ENCODE peak calls at places on chromosomes 16 and 17, in four cellular contexts. P is mesendoderm, V is IMR-90, O is H9. M is an unnamed sample.

GRCh38 chr17:82662711-82663261 is 14.5 kb upstream of the WDR45B start:
- DNase-seq in O (no peak), P (no peak), V (no peak), M (no peak)

GRCh38 chr17:36475346-36475970 is 11.0 kb upstream of the ZNHIT3 start:
- DNase-seq in V (no peak), O (no peak), P (no peak), M (no peak)

GRCh38 chr16:78677332-78677731 is 577.9 kb downstream of the WWOX start:
- DNase-seq in P (no peak), O (no peak), V (no peak), M (no peak)

GRCh38 chr16:47375423-47375822 is 85.4 kb downstream of the ITFG1 start:
- DNase-seq in P (peak; percentile 51), O (no peak), V (peak; percentile 28), M (no peak)

GRCh38 chr16:85200471-85201278 is 88.4 kb upstream of the CIBAR2 start:
- DNase-seq in O (no peak), V (no peak), P (no peak), M (no peak)

GRCh38 chr16:28163699-28164584 is 47.8 kb downstream of the XPO6 start:
- DNase-seq in O (no peak), V (peak; percentile 73), P (peak; percentile 44), M (no peak)

GRCh38 chr17:50103941-50104340 is 8.8 kb downstream of the PDK2 start:
- DNase-seq in V (no peak), P (no peak), O (no peak), M (no peak)

GRCh38 chr17:65027305-65027704 is 29.2 kb downstream of the GNA13 start:
- DNase-seq in V (peak; percentile 83), P (peak; percentile 81), O (peak; percentile 63), M (no peak)

GRCh38 chr16:78100162-78100467 is 661 bp downstream of the WWOX start:
- DNase-seq in O (no peak), V (no peak), P (no peak), M (no peak)

GRCh38 chr16:14608604-14609003 is 21.5 kb downstream of the PARN start:
- DNase-seq in O (no peak), V (no peak), P (no peak), M (no peak)

GRCh38 chr17:81109957-81110356 is 55.4 kb upstream of the PVALEF start:
- DNase-seq in P (no peak), O (no peak), V (no peak), M (no peak)

GRCh38 chr17:35807371-35808144 is 1.7 kb upstream of the TAF15 start:
- DNase-seq in O (no peak), P (no peak), V (peak; percentile 74), M (no peak)

GRCh38 chr17:80377798-80378197 is 37.2 kb upstream of the ENDOV start:
- DNase-seq in O (no peak), V (no peak), P (no peak), M (no peak)

GRCh38 chr17:75637561-75637960 is 4.3 kb downstream of the SMIM5 start:
- DNase-seq in V (no peak), P (no peak), O (no peak), M (no peak)

GRCh38 chr16:53745126-53745525 is 41.2 kb downstream of the FTO start:
- DNase-seq in O (no peak), V (no peak), P (peak; percentile 29), M (no peak)

GRCh38 chr17:49230636-49231562 is at the start of gene PHOSPHO1:
- DNase-seq in O (peak; percentile 96), V (peak; percentile 76), P (peak; percentile 93), M (peak; percentile 87)

GRCh38 chr16:12011565-12011964 is 35.0 kb downstream of the SNX29 start:
- DNase-seq in O (no peak), V (no peak), P (no peak), M (no peak)

GRCh38 chr16:78007121-78007520 is 15.2 kb upstream of the CLEC3A start:
- DNase-seq in O (no peak), P (no peak), V (no peak), M (no peak)

GRCh38 chr16:90043526-90043925 is 24.3 kb upstream of the DBNDD1 start:
- DNase-seq in V (no peak), O (no peak), P (no peak), M (no peak)

GRCh38 chr16:11833951-11834695 is 17.2 kb downstream of the RSL1D1 start:
- DNase-seq in O (no peak), P (no peak), V (peak; percentile 90), M (no peak)

GRCh38 chr16:85465328-85466307 is 147.5 kb upstream of the GSE1 start:
- DNase-seq in V (peak; percentile 76), P (no peak), O (no peak), M (no peak)

GRCh38 chr16:4801051-4801961 is 1.1 kb downstream of the ROGDI start:
- DNase-seq in P (no peak), O (no peak), V (no peak), M (no peak)

GRCh38 chr16:19878760-19879159 is 5.9 kb downstream of the GPRC5B start:
- DNase-seq in V (no peak), P (no peak), O (no peak), M (no peak)

GRCh38 chr16:19875900-19876299 is 8.7 kb downstream of the GPRC5B start:
- DNase-seq in O (no peak), P (no peak), V (no peak), M (no peak)

GRCh38 chr16:19874026-19874425 is 10.6 kb downstream of the GPRC5B start:
- DNase-seq in P (no peak), O (no peak), V (no peak), M (no peak)

GRCh38 chr16:19874816-19875546 is 9.7 kb downstream of the GPRC5B start:
- DNase-seq in O (no peak), V (no peak), P (no peak), M (no peak)

GRCh38 chr16:19876501-19877059 is 8.1 kb downstream of the GPRC5B start:
- DNase-seq in V (no peak), O (peak; percentile 52), P (peak; percentile 53), M (no peak)
- H2BK5ac ChIP-seq in V (no peak overlapping the region), O (no peak overlapping the region), P (no peak overlapping the region), M (no peak overlapping the region)

DNA sequence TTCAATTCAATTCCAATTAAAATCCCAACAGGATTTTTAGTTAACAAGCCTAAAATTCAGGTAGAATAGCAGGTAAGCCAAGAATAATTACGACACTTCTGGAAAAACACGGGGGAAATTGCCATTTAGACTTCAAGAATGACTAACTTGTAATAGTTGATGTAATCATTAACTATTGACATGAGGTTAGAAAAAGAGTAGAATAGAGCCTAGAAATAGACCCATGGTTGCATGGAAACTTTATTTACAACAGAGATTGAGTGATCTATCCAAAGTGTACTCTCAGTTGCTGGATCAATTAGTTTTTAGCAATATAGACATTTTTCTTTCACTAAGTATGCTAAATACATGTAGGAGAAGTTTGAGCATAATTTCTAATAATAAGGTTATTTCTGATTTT is 3.6 kb upstream of the SLC13A5 start:
- DNase-seq in P (no peak), O (no peak), V (no peak), M (no peak)
- H3K4me1 ChIP-seq in P (no peaks in the 10 kb centered on the region), O (peaks cover 2% of the 10 kb centered on the region), V (no peaks in the 10 kb centered on the region), M (peaks cover 9% of the 10 kb centered on the region)

DNA sequence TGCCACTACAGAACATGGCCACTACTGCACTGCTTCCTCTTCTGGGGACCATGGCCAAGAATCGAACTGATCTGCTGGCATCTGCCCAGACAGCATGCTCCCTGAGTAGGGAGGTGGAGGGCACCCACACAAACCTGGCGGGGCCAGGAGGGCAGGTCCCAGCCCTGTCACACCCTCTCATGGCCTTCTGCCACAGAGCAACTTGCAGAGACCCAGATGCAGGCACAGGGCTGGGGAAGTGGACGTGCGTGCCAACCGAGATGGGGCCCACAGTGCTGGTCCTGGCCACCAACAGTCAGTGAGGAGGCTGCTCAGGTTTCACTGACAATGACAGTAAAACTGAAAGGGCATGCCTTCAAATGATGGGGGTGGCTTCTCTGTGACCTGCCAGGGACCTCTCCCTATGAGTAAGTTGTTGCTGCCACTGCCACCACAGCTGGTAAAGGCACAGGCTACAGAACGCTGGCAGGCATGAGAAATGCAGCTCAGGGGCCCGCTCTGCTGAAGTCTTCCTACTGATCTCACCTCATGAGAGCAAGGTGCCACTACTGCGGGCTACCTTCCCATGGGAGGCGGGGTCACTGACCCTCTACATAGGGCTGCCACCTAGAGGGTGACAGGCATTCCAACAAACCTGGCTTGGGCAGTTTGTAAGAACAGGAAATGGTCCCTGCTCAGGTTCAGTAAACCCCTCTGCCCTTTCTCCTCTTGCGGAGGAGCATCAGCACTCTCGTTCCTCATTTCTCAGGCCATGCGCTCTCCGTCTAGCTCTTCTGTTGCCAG is 15.5 kb downstream of the HIC1 start:
- DNase-seq in V (no peak), P (peak; percentile 77), O (peak; percentile 86), M (no peak)
- H2BK5ac ChIP-seq in V (peak overlapping the region; percentile 94), P (no peak overlapping the region), O (no peak overlapping the region), M (no peak overlapping the region)

GRCh38 chr16:75532791-75533190 is 3.1 kb downstream of the CHST5 start:
- DNase-seq in O (no peak), P (no peak), V (no peak), M (no peak)

GRCh38 chr16:75534560-75535205 is 1.2 kb downstream of the CHST5 start:
- DNase-seq in P (no peak), V (no peak), O (no peak), M (no peak)

GRCh38 chr16:75535901-75536300 is at the start of gene CHST5:
- DNase-seq in P (no peak), O (no peak), V (no peak), M (no peak)

GRCh38 chr16:75537795-75538194 is 1.9 kb upstream of the CHST5 start:
- DNase-seq in P (no peak), O (no peak), V (no peak), M (no peak)

DNA sequence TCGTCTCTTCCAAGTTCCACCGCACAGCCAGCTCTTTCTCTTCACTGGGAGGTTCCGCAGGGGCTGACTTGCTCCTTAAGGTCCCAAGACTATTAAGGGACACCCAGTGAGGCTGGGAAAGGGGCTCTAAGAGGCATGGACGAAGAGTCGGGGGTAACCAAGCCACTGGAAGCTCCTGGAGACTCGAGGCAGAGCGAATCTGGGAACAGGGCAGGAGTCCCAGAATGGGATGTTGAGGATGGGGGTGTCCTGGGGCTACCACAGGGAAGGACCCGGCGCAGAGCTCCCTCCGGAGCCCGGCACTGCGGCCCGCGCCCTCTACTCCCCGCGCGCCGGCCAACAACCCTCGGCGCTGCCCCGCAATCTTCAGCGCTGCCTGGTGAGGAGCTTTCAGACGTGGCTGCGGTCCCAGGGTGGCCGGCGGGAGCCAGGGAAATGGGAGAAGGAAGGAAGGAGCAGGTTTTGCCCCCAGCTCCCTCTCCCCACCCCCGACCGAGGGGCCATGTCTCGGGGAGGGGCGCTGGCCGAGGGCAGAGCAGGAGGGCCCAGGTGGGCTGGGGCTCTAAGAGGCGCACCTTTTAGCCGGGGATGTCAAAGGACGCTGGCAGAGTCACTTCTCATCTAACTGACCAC is 581 bp downstream of the CHST5 start:
- DNase-seq in O (peak; percentile 45), V (no peak), P (no peak), M (no peak)
- H3K4me1 ChIP-seq in O (no peaks in the 10 kb centered on the region), V (no peaks in the 10 kb centered on the region), P (no peaks in the 10 kb centered on the region), M (no peaks in the 10 kb centered on the region)

DNA sequence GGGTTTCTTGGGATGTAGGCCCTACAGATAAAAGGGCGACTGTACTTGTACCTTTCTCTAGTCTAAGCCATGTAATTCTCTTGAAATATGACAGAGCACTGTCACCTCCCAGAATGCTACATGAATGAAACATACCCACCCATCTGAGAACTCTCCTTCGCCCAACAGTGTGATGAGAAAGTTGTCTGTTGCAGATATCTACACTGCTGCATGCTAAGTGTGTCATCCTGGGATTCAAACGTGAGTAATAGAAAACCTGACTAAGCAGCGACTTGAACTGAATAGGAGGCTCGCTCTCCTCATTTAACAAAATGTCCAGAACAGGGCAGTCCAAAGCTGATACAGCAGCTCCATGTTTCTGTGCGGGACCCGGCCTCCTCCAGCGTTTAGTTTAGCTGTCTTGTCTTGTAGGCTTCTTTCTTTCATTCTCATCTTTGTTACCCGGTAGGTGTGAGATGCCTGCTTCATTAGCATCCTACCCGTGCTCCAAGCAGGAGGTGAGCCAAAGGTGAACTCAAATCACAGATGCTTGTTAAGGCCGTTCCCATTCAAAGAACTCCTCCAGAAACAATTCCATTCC is 211.9 kb downstream of the PRKCA start:
- DNase-seq in P (no peak), V (peak; percentile 81), O (no peak), M (no peak)
- H2BK5ac ChIP-seq in P (no peak overlapping the region), V (no peak overlapping the region), O (no peak overlapping the region), M (no peak overlapping the region)